ENCODE peak calls at places on chromosome 22, in eight cellular contexts. T is stromal cell of bone marrow; P is GM23338; O is GM04504; L is NCI-H774; Q is astrocyte of the spinal cord; S is CD8-positive, alpha-beta T cell; J is PC-9. U is an unnamed sample.
A peak's percentile ranks its signal among the peaks of the same experiment; 100 is the strongest.

GRCh38 chr22:39214006-39214382 is 30.8 kb downstream of the PDGFB start:
- DNase-seq in Q (no peak), L (no peak), T (no peak), J (no peak), O (no peak), S (no peak), P (no peak), U (no peak)

GRCh38 chr22:50247748-50248147 is 2.9 kb upstream of the TUBGCP6 start:
- DNase-seq in J (no peak), S (no peak), P (peak; percentile 87), Q (peak; percentile 56), L (peak; percentile 65), T (no peak), O (no peak), U (peak; percentile 93)

GRCh38 chr22:31248138-31248745 is 36.1 kb downstream of the LIMK2 start:
- DNase-seq in J (peak; percentile 80), O (peak; percentile 83), T (peak; percentile 85), L (no peak), S (peak; percentile 68), Q (peak; percentile 94), P (peak; percentile 94), U (peak; percentile 95)

GRCh38 chr22:35835998-35836691 is 118.5 kb downstream of the APOL5 start:
- DNase-seq in T (peak; percentile 73), J (peak; percentile 57), P (peak; percentile 84), Q (peak; percentile 86), O (peak; percentile 86), L (peak; percentile 15), S (no peak), U (peak; percentile 79)

GRCh38 chr22:38572065-38572464 is 2.1 kb upstream of the DMC1 start:
- DNase-seq in Q (peak; percentile 63), L (no peak), T (peak; percentile 41), S (no peak), J (peak; percentile 33), P (peak; percentile 70), O (peak; percentile 17), U (peak; percentile 65)

GRCh38 chr22:38733329-38734202 is 22.2 kb downstream of the SUN2 start:
- DNase-seq in Q (no peak), S (no peak), T (no peak), O (no peak), L (no peak), J (peak; percentile 52), P (peak; percentile 76), U (peak; percentile 86)

GRCh38 chr22:35326854-35327562 is 27.3 kb downstream of the TOM1 start:
- DNase-seq in J (no peak), T (no peak), S (no peak), O (no peak), Q (no peak), P (no peak), L (no peak), U (no peak)

GRCh38 chr22:36968249-36968964 is 50.8 kb downstream of the TST start:
- DNase-seq in T (no peak), Q (no peak), P (no peak), J (no peak), S (no peak), O (no peak), L (no peak), U (no peak)

GRCh38 chr22:45504703-45505341 is 2.1 kb downstream of the FBLN1 start:
- DNase-seq in O (no peak), S (no peak), P (peak; percentile 47), Q (peak; percentile 59), J (no peak), T (no peak), L (no peak), U (peak; percentile 77)

GRCh38 chr22:42326786-42327185 is 56.3 kb upstream of the TCF20 start:
- DNase-seq in O (no peak), L (no peak), T (peak; percentile 9), P (no peak), J (no peak), Q (no peak), S (no peak), U (no peak)

GRCh38 chr22:39960791-39961746 is 872 bp downstream of the TMA7B start:
- DNase-seq in Q (peak; percentile 99), P (no peak), S (peak; percentile 48), O (peak; percentile 49), T (peak; percentile 66), J (no peak), L (no peak), U (no peak)

GRCh38 chr22:45208696-45208992 is 32.0 kb downstream of the KIAA0930 start:
- DNase-seq in P (no peak), L (no peak), S (no peak), J (no peak), Q (no peak), O (no peak), T (no peak), U (no peak)

GRCh38 chr22:24359452-24360120 is 67.8 kb upstream of the ADORA2A start:
- DNase-seq in S (no peak), T (no peak), L (no peak), J (no peak), O (no peak), Q (no peak), P (no peak), U (no peak)

GRCh38 chr22:44363214-44363979 is 50.6 kb upstream of the SHISAL1 start:
- DNase-seq in S (no peak), J (peak; percentile 92), Q (peak; percentile 95), O (peak; percentile 96), L (no peak), T (peak; percentile 97), P (no peak), U (peak; percentile 43)

GRCh38 chr22:43554694-43555365 is 143.0 kb downstream of the MPPED1 start:
- DNase-seq in S (no peak), P (no peak), J (no peak), O (no peak), T (no peak), L (no peak), Q (no peak), U (peak; percentile 32)

GRCh38 chr22:50470491-50470890 is 4.3 kb downstream of the SBF1 start:
- DNase-seq in L (no peak), O (no peak), T (no peak), J (no peak), Q (no peak), S (no peak), P (no peak), U (no peak)

GRCh38 chr22:22045576-22046335 is 63.2 kb upstream of the TOP3B start:
- DNase-seq in L (no peak), P (no peak), T (no peak), O (no peak), Q (no peak), J (no peak), S (no peak), U (no peak)

GRCh38 chr22:42644422-42645340 is 4.3 kb upstream of the ATP5MGL start:
- DNase-seq in J (no peak), S (no peak), O (no peak), Q (peak; percentile 23), L (no peak), T (no peak), P (no peak), U (peak; percentile 48)

GRCh38 chr22:20624161-20624616 is 116.8 kb downstream of the MED15 start:
- DNase-seq in T (peak; percentile 9), P (no peak), Q (no peak), O (no peak), L (no peak), S (no peak), J (no peak), U (no peak)

GRCh38 chr22:27207907-27208306 is 550.5 kb downstream of the MIAT start:
- DNase-seq in J (no peak), Q (peak; percentile 82), T (peak; percentile 79), S (no peak), P (no peak), O (peak; percentile 60), L (no peak), U (no peak)

GRCh38 chr22:22702159-22702873 is 57.9 kb downstream of the GGTLC2 start:
- DNase-seq in T (no peak), P (peak; percentile 64), L (no peak), J (no peak), O (no peak), S (no peak), Q (no peak), U (peak; percentile 79)

GRCh38 chr22:28198692-28199091 is 279.6 kb upstream of the PITPNB start:
- DNase-seq in T (no peak), P (no peak), J (no peak), L (no peak), O (no peak), Q (no peak), S (no peak), U (no peak)

GRCh38 chr22:50612715-50613221 is 12.2 kb downstream of the MAPK8IP2 start:
- DNase-seq in P (peak; percentile 70), L (no peak), T (no peak), S (no peak), Q (no peak), O (no peak), J (peak; percentile 23), U (peak; percentile 91)

GRCh38 chr22:27892064-27892463 is 27.0 kb downstream of the PITPNB start:
- DNase-seq in P (no peak), T (no peak), L (no peak), O (no peak), Q (no peak), J (no peak), S (no peak), U (no peak)

GRCh38 chr22:46346680-46347405 is 11.3 kb downstream of the TRMU start:
- DNase-seq in P (no peak), L (peak; percentile 4), J (no peak), Q (no peak), O (no peak), T (no peak), S (no peak), U (no peak)

GRCh38 chr22:28479912-28480311 is 199.7 kb downstream of the TTC28 start:
- DNase-seq in P (no peak), Q (no peak), O (no peak), T (no peak), J (no peak), S (no peak), L (no peak), U (no peak)

GRCh38 chr22:33247758-33248157 is 189.6 kb upstream of the SYN3 start:
- DNase-seq in J (no peak), P (no peak), S (no peak), T (peak; percentile 51), O (no peak), Q (no peak), L (no peak), U (no peak)

GRCh38 chr22:25068701-25069100 is 116.2 kb downstream of the KIAA1671 start:
- DNase-seq in T (no peak), O (no peak), P (no peak), J (no peak), L (no peak), S (no peak), Q (no peak), U (no peak)

GRCh38 chr22:19868773-19869471 is 14.2 kb upstream of the GNB1L start:
- DNase-seq in T (no peak), S (no peak), J (no peak), P (no peak), O (no peak), L (no peak), Q (peak; percentile 13), U (no peak)

GRCh38 chr22:40224702-40225101 is 47.0 kb downstream of the TNRC6B start:
- DNase-seq in S (no peak), Q (no peak), O (no peak), P (no peak), L (no peak), T (no peak), J (no peak), U (no peak)

GRCh38 chr22:30210235-30210831 is 36.2 kb downstream of the LIF start:
- DNase-seq in J (peak; percentile 94), O (no peak), S (no peak), L (no peak), Q (peak; percentile 79), T (no peak), P (no peak), U (peak; percentile 63)

GRCh38 chr22:37356922-37357321 is 70.4 kb downstream of the ELFN2 start:
- DNase-seq in S (no peak), O (no peak), T (no peak), J (no peak), Q (no peak), P (no peak), L (no peak), U (no peak)

GRCh38 chr22:20520093-20520511 is 12.7 kb downstream of the MED15 start:
- DNase-seq in O (no peak), J (no peak), T (no peak), S (no peak), Q (peak; percentile 71), L (no peak), P (no peak), U (no peak)

GRCh38 chr22:27139935-27140493 is 482.6 kb downstream of the MIAT start:
- DNase-seq in J (no peak), S (no peak), L (no peak), P (no peak), T (peak; percentile 79), Q (peak; percentile 82), O (peak; percentile 78), U (no peak)

U was measured in endodermal cell.